ENCODE peak calls at places on chromosomes 5 and 9, in eight cellular contexts. E is stimulated activated CD4-positive, alpha-beta T cell treated with anti-CD3 and anti-CD28 coated beads, Interleukin-2, amount 100 ng/mL, for 48 hours; F is Ammon's horn; M is GM12892; Y is IMR-90; X is dermis blood vessel endothelial cell; L is BJ; J is fibroblast of lung. Q is an unnamed sample.

GRCh38 chr5:74342948-74343682 is 297.4 kb downstream of the ENC1 start:
- DNase-seq in X (no peak), M (no peak), E (no peak), Y (peak), F (no peak), J (peak), L (no peak), Q (peak)

GRCh38 chr5:158992104-158992740 is 107.5 kb downstream of the EBF1 start:
- DNase-seq in J (no peak), L (no peak), X (no peak), F (no peak), Y (no peak), E (no peak), M (no peak), Q (peak)

GRCh38 chr9:131728546-131728910 is 11.3 kb downstream of the RAPGEF1 start:
- DNase-seq in J (no peak), X (no peak), E (no peak), M (no peak), Y (no peak), L (no peak), F (no peak), Q (no peak)

GRCh38 chr9:113963017-113963620 is 87.0 kb downstream of the ZNF618 start:
- DNase-seq in E (peak), J (peak), X (peak), F (peak), L (no peak), M (peak), Y (peak), Q (no peak)

GRCh38 chr9:137030528-137030927 is 1.4 kb downstream of the FUT7 start:
- DNase-seq in J (no peak), E (no peak), L (no peak), X (no peak), Y (no peak), M (no peak), F (peak), Q (no peak)

GRCh38 chr5:72542695-72543094 is 35.5 kb upstream of the ZNF366 start:
- DNase-seq in F (no peak), X (no peak), Y (no peak), E (no peak), M (no peak), L (no peak), J (no peak), Q (no peak)

GRCh38 chr9:22446950-22447606 is 454 bp downstream of the DMRTA1 start:
- DNase-seq in L (no peak), M (peak), F (peak), J (peak), Y (peak), X (peak), E (peak), Q (no peak)

GRCh38 chr9:114894801-114895433 is 35.5 kb downstream of the TNFSF8 start:
- DNase-seq in M (no peak), Y (peak), J (peak), L (peak), X (peak), F (no peak), E (no peak), Q (peak)

GRCh38 chr5:56422060-56422762 is 189.1 kb upstream of the ANKRD55 start:
- DNase-seq in X (no peak), L (no peak), F (peak), Y (no peak), J (no peak), E (no peak), M (no peak), Q (no peak)

GRCh38 chr5:50722223-50722622 is 55.8 kb downstream of the PARP8 start:
- DNase-seq in X (no peak), L (no peak), E (no peak), J (no peak), F (no peak), M (no peak), Y (no peak), Q (no peak)

GRCh38 chr5:89211836-89212235 is 328.9 kb upstream of the MEF2C start:
- DNase-seq in Y (peak), E (no peak), L (peak), J (peak), M (no peak), X (no peak), F (no peak), Q (peak)

GRCh38 chr9:35538361-35539234 is 48.7 kb downstream of the RUSC2 start:
- DNase-seq in E (no peak), F (peak), J (peak), M (no peak), X (peak), L (peak), Y (peak), Q (no peak)

GRCh38 chr5:130652178-130652577 is 512.9 kb downstream of the HINT1 start:
- DNase-seq in Y (no peak), F (peak), J (peak), X (no peak), M (no peak), E (no peak), L (no peak), Q (peak)

Q was measured in skeletal muscle cell.